ENCODE peak calls at places on chromosome 4, in seven cellular contexts. D, C, L, F, H, R and P are unnamed samples.

GRCh38 chr4:15420642-15421041 is 7.2 kb upstream of the C1QTNF7 start:
- DNase-seq in L (no peak), C (no peak), R (peak; percentile 55), H (peak; percentile 85), F (no peak), D (no peak), P (no peak)

GRCh38 chr4:174629265-174629664 is 107.0 kb upstream of the HPGD start:
- DNase-seq in L (no peak), C (no peak), R (no peak), H (no peak), D (no peak), F (no peak), P (no peak)

GRCh38 chr4:74969507-74970474 is 36.9 kb downstream of the PARM1 start:
- DNase-seq in F (peak; percentile 25), C (no peak), R (no peak), H (peak; percentile 1), D (no peak), L (no peak), P (no peak)

GRCh38 chr4:154998284-154998683 is 210.2 kb upstream of the NPY2R start:
- DNase-seq in D (no peak), H (peak; percentile 82), L (no peak), F (no peak), R (no peak), C (no peak), P (no peak)

GRCh38 chr4:69093681-69094080 is 2.6 kb upstream of the UGT2B7 start:
- DNase-seq in C (no peak), L (no peak), D (no peak), F (no peak), H (no peak), R (no peak), P (no peak)

GRCh38 chr4:89684536-89684935 is 152.4 kb downstream of the SNCA start:
- DNase-seq in L (no peak), C (no peak), H (no peak), D (no peak), R (no peak), F (no peak), P (no peak)

GRCh38 chr4:67037489-67037888 is 507.8 kb downstream of the CENPC start:
- DNase-seq in R (no peak), L (no peak), H (no peak), C (no peak), F (no peak), D (no peak), P (no peak)

GRCh38 chr4:76589402-76589801 is 154.4 kb downstream of the SHROOM3 start:
- DNase-seq in L (no peak), H (peak; percentile 63), C (no peak), R (peak; percentile 68), F (no peak), D (no peak), P (no peak)

GRCh38 chr4:113756005-113756410 is 5.5 kb downstream of the CAMK2D start:
- DNase-seq in H (peak; percentile 72), R (peak; percentile 84), D (no peak), L (no peak), F (no peak), C (no peak), P (no peak)

GRCh38 chr4:95038791-95039190 is 281.0 kb downstream of the BMPR1B start:
- DNase-seq in H (no peak), F (no peak), C (no peak), D (no peak), L (no peak), R (no peak), P (no peak)

GRCh38 chr4:150152764-150153163 is 74.5 kb downstream of the DCLK2 start:
- DNase-seq in L (no peak), F (no peak), R (peak; percentile 31), C (no peak), H (peak; percentile 62), D (no peak), P (no peak)

GRCh38 chr4:170138580-170139194 is 48.9 kb upstream of the AADAT start:
- DNase-seq in F (peak; percentile 72), D (peak; percentile 61), C (peak; percentile 46), R (peak; percentile 71), H (peak; percentile 68), L (peak; percentile 61), P (peak; percentile 52)

GRCh38 chr4:139889194-139889762 is 223.7 kb downstream of the MGST2 start:
- DNase-seq in C (no peak), D (no peak), F (no peak), R (no peak), L (no peak), H (no peak), P (no peak)

GRCh38 chr4:165301833-165302232 is 25.6 kb upstream of the MSMO1 start:
- DNase-seq in H (peak; percentile 69), R (peak; percentile 1), F (no peak), L (no peak), D (no peak), C (no peak), P (no peak)

GRCh38 chr4:143728171-143728570 is 27.7 kb upstream of the FREM3 start:
- DNase-seq in H (peak; percentile 42), C (no peak), L (no peak), R (peak; percentile 70), F (no peak), D (no peak), P (no peak)

GRCh38 chr4:151015458-151016344 is 617 bp upstream of the LRBA start:
- DNase-seq in C (peak; percentile 67), F (peak; percentile 91), L (peak; percentile 40), R (peak; percentile 73), D (peak; percentile 67), H (peak; percentile 56), P (no peak)

GRCh38 chr4:155001229-155001628 is 207.2 kb upstream of the NPY2R start:
- DNase-seq in H (no peak), R (no peak), L (no peak), C (no peak), D (no peak), F (no peak), P (no peak)